ENCODE peak calls at places on chromosomes 6 and 20, in five cellular contexts. M, F, L, N and K are unnamed samples.

GRCh38 chr6:77397561-77397960 is 65.7 kb downstream of the HTR1B start:
- DNase-seq in M (no peak), F (no peak), L (no peak), N (peak), K (no peak)

GRCh38 chr20:63064310-63064709 is 57.5 kb upstream of the BHLHE23 start:
- DNase-seq in M (no peak), F (no peak), L (no peak), N (no peak), K (peak)

GRCh38 chr20:17601957-17602356 is 32.1 kb downstream of the DSTN start:
- DNase-seq in M (no peak), F (no peak), L (no peak), N (no peak), K (no peak)

GRCh38 chr6:89509719-89510339 is 76.9 kb downstream of the ANKRD6 start:
- DNase-seq in M (no peak), F (no peak), L (no peak), N (no peak), K (no peak)

GRCh38 chr6:27888576-27888975 is 23.6 kb downstream of the OR2B2 start:
- DNase-seq in M (no peak), F (no peak), L (no peak), N (no peak), K (peak)

GRCh38 chr6:31958412-31958740 is 395 bp downstream of the NELFE start:
- DNase-seq in M (no peak), F (no peak), L (no peak), N (no peak), K (no peak)

GRCh38 chr6:137560184-137560563 is 66.0 kb upstream of the OLIG3 start:
- DNase-seq in M (no peak), F (no peak), L (no peak), N (no peak), K (no peak)

GRCh38 chr6:110270166-110270565 is 88.0 kb downstream of the METTL24 start:
- DNase-seq in M (peak), F (peak), L (peak), N (no peak), K (peak)

GRCh38 chr6:3331948-3332347 is 73.2 kb downstream of the PSMG4 start:
- DNase-seq in M (no peak), F (no peak), L (no peak), N (no peak), K (no peak)

GRCh38 chr6:14707971-14708465 is 537.9 kb upstream of the JARID2 start:
- DNase-seq in M (no peak), F (no peak), L (no peak), N (no peak), K (no peak)

DNA sequence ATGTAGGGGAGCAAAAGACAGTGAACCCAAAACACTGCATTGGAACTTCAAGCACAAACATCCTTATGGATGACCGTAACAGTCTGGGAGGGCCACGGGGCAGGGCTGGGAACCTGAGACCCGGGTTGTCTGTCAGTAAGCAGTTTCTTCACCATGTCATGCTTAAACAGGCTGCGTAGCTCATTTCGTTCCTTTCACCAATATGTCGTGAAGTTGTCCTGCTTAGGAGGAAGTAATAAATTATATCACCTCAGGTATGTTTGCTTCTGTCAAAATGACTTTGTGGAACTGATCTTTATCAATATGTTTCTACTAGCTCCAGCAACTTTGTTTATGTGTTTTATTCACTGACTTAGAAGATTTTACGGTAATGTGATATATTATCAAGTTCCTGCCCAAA is 12.4 kb upstream of the MAK start:
- DNase-seq in M (no peak), F (no peak), L (no peak), N (no peak), K (no peak)
- H2BK12ac ChIP-seq in M (no peak), F (no peak), L (no peak), N (no peak), K (no peak)

GRCh38 chr6:139871165-139871710 is 496.8 kb upstream of the CITED2 start:
- DNase-seq in M (no peak), F (no peak), L (no peak), N (no peak), K (no peak)

GRCh38 chr6:139877828-139878405 is 503.5 kb upstream of the CITED2 start:
- DNase-seq in M (no peak), F (no peak), L (no peak), N (peak), K (no peak)

GRCh38 chr6:139868576-139868975 is 494.1 kb upstream of the CITED2 start:
- DNase-seq in M (no peak), F (no peak), L (no peak), N (no peak), K (no peak)

GRCh38 chr6:139871844-139872510 is 497.5 kb upstream of the CITED2 start:
- DNase-seq in M (peak), F (no peak), L (no peak), N (no peak), K (no peak)

GRCh38 chr6:139872635-139873034 is 498.2 kb upstream of the CITED2 start:
- DNase-seq in M (no peak), F (no peak), L (no peak), N (no peak), K (no peak)
- H2AK5ac ChIP-seq in M (no peak), F (no peak), L (no peak), N (no peak), K (no peak)

DNA sequence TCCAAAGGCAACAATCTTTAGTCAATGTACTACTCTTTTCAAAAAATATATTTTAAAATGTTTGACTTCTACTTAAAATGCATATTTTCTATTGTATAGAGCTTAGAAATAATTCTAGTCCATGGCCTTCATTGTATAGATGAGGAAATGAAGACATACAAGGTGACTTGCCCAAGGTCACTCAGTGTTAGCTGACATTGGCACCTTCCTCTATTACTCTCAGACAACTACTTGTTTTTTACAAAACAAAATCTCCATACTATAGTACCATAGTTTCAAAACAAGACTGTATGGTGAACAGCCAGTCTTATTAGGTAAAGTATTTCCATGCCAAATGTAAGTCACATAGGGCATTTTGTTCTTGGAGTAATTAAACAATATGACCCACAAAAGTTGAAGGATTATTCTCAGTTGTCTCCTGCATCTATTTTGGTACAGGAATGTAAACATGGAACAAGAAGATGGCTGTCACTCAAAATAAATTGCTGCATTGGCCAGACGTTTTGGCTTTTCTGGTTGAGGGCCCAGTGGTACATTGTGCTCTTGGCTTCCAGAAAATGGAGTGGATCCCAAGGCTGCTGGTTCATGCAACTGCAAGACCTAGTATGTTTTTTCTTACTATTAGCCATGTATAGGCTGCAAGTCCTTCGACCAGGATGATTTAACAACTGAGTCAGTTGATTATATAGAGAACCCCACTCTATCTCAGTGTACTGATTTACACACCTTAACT is 54.3 kb upstream of the NOX3 start:
- DNase-seq in M (no peak), F (no peak), L (no peak), N (no peak), K (no peak)
- H2BK12ac ChIP-seq in M (no peak), F (no peak), L (no peak), N (no peak), K (no peak)

GRCh38 chr6:151647871-151648639 is 154.2 kb downstream of the CCDC170 start:
- DNase-seq in M (no peak), F (peak), L (peak), N (peak), K (peak)
- H2AK5ac ChIP-seq in M (no peak), F (peak), L (peak), N (no peak), K (no peak)